ENCODE peak calls at places on chromosomes 11 and 22, in five cellular contexts. One of them, this sample, is unnamed.

GRCh38 chr22:36021649-36022048 is 7.0 kb downstream of the RBFOX2 start:
- DNase-seq in caudate nucleus: no peak
- DNase-seq in brain microvascular endothelial cell: no peak
- DNase-seq in stimulated activated CD4-positive, alpha-beta T cell treated with anti-CD3 and anti-CD28 coated beads, Interleukin-2, amount 100 ng/mL, for 4 hours: no peak
- DNase-seq in midbrain: no peak
- DNase-seq in this sample: no peak

GRCh38 chr11:15333407-15333806 is 218.7 kb downstream of the INSC start:
- DNase-seq in caudate nucleus: no peak
- DNase-seq in brain microvascular endothelial cell: no peak
- DNase-seq in stimulated activated CD4-positive, alpha-beta T cell treated with anti-CD3 and anti-CD28 coated beads, Interleukin-2, amount 100 ng/mL, for 4 hours: no peak
- DNase-seq in midbrain: no peak
- DNase-seq in this sample: no peak

GRCh38 chr11:88202498-88202897 is 27.3 kb upstream of the RAB38 start:
- DNase-seq in caudate nucleus: no peak
- DNase-seq in brain microvascular endothelial cell: no peak
- DNase-seq in stimulated activated CD4-positive, alpha-beta T cell treated with anti-CD3 and anti-CD28 coated beads, Interleukin-2, amount 100 ng/mL, for 4 hours: no peak
- DNase-seq in midbrain: no peak
- DNase-seq in this sample: no peak

GRCh38 chr11:85787809-85788805 is 22.8 kb downstream of the SYTL2 start:
- DNase-seq in caudate nucleus: no peak
- DNase-seq in brain microvascular endothelial cell: no peak
- DNase-seq in stimulated activated CD4-positive, alpha-beta T cell treated with anti-CD3 and anti-CD28 coated beads, Interleukin-2, amount 100 ng/mL, for 4 hours: no peak
- DNase-seq in midbrain: no peak
- DNase-seq in this sample: peak; percentile 19

GRCh38 chr11:68142028-68142412 is 20.8 kb upstream of the CHKA start:
- DNase-seq in caudate nucleus: no peak
- DNase-seq in brain microvascular endothelial cell: no peak
- DNase-seq in stimulated activated CD4-positive, alpha-beta T cell treated with anti-CD3 and anti-CD28 coated beads, Interleukin-2, amount 100 ng/mL, for 4 hours: peak; percentile 41
- DNase-seq in midbrain: no peak
- DNase-seq in this sample: peak; percentile 16

GRCh38 chr11:9219572-9219971 is 45.6 kb downstream of the DENND5A start:
- DNase-seq in caudate nucleus: no peak
- DNase-seq in brain microvascular endothelial cell: peak; percentile 32
- DNase-seq in stimulated activated CD4-positive, alpha-beta T cell treated with anti-CD3 and anti-CD28 coated beads, Interleukin-2, amount 100 ng/mL, for 4 hours: no peak
- DNase-seq in midbrain: no peak
- DNase-seq in this sample: peak; percentile 11

GRCh38 chr11:67656278-67656922 is 5.9 kb upstream of the ACY3 start:
- DNase-seq in caudate nucleus: no peak
- DNase-seq in brain microvascular endothelial cell: peak; percentile 9
- DNase-seq in stimulated activated CD4-positive, alpha-beta T cell treated with anti-CD3 and anti-CD28 coated beads, Interleukin-2, amount 100 ng/mL, for 4 hours: no peak
- DNase-seq in midbrain: no peak
- DNase-seq in this sample: no peak

GRCh38 chr22:23282089-23282501 is 101.8 kb downstream of the BCR start:
- DNase-seq in caudate nucleus: peak; percentile 88
- DNase-seq in brain microvascular endothelial cell: peak; percentile 16
- DNase-seq in stimulated activated CD4-positive, alpha-beta T cell treated with anti-CD3 and anti-CD28 coated beads, Interleukin-2, amount 100 ng/mL, for 4 hours: no peak
- DNase-seq in midbrain: no peak
- DNase-seq in this sample: peak; percentile 95

This sample was measured in Daoy.